ENCODE peak calls at places on chromosomes 6 and 20, in eight cellular contexts. One of them, this sample, is unnamed.

GRCh38 chr6:148746363-148747144 is at the start of gene UST:
- DNase-seq in iPS-NIHi11: peak; percentile 80
- DNase-seq in D341Med: peak; percentile 73
- DNase-seq in HCEC 1CT: peak; percentile 96
- DNase-seq in SW 1271: peak; percentile 68
- DNase-seq in CD4-positive, CD25-positive, alpha-beta regulatory T cell: peak; percentile 67
- DNase-seq in AG09319: peak; percentile 94
- DNase-seq in AG20443: peak; percentile 89
- DNase-seq in this sample: peak; percentile 60

GRCh38 chr20:17969276-17969883 is 562 bp downstream of the MGME1 start:
- DNase-seq in D341Med: peak; percentile 71
- DNase-seq in AG20443: peak; percentile 27
- DNase-seq in HCEC 1CT: peak; percentile 39
- DNase-seq in AG09319: no peak
- DNase-seq in iPS-NIHi11: peak; percentile 46
- DNase-seq in CD4-positive, CD25-positive, alpha-beta regulatory T cell: no peak
- DNase-seq in SW 1271: peak; percentile 25
- DNase-seq in this sample: no peak

GRCh38 chr20:2746636-2747265 is 53.7 kb downstream of the CPXM1 start:
- DNase-seq in SW 1271: no peak
- DNase-seq in AG09319: no peak
- DNase-seq in HCEC 1CT: no peak
- DNase-seq in AG20443: no peak
- DNase-seq in iPS-NIHi11: no peak
- DNase-seq in D341Med: no peak
- DNase-seq in CD4-positive, CD25-positive, alpha-beta regulatory T cell: no peak
- DNase-seq in this sample: no peak

GRCh38 chr6:684831-685636 is 7.9 kb downstream of the EXOC2 start:
- DNase-seq in D341Med: no peak
- DNase-seq in HCEC 1CT: peak; percentile 74
- DNase-seq in AG20443: peak; percentile 20
- DNase-seq in AG09319: no peak
- DNase-seq in CD4-positive, CD25-positive, alpha-beta regulatory T cell: no peak
- DNase-seq in iPS-NIHi11: no peak
- DNase-seq in SW 1271: no peak
- DNase-seq in this sample: no peak

GRCh38 chr6:56851541-56852248 is 103.2 kb upstream of the BEND6 start:
- DNase-seq in SW 1271: no peak
- DNase-seq in CD4-positive, CD25-positive, alpha-beta regulatory T cell: no peak
- DNase-seq in AG09319: peak; percentile 73
- DNase-seq in AG20443: peak; percentile 80
- DNase-seq in D341Med: peak; percentile 64
- DNase-seq in iPS-NIHi11: peak; percentile 55
- DNase-seq in HCEC 1CT: peak; percentile 92
- DNase-seq in this sample: peak; percentile 26

GRCh38 chr6:1773697-1774096 is 164.0 kb downstream of the FOXC1 start:
- DNase-seq in iPS-NIHi11: no peak
- DNase-seq in HCEC 1CT: no peak
- DNase-seq in D341Med: no peak
- DNase-seq in CD4-positive, CD25-positive, alpha-beta regulatory T cell: no peak
- DNase-seq in AG09319: no peak
- DNase-seq in AG20443: no peak
- DNase-seq in SW 1271: no peak
- DNase-seq in this sample: no peak

GRCh38 chr20:20972490-20972889 is 133.7 kb downstream of the LINC00237 start:
- DNase-seq in HCEC 1CT: no peak
- DNase-seq in iPS-NIHi11: no peak
- DNase-seq in D341Med: no peak
- DNase-seq in AG20443: no peak
- DNase-seq in SW 1271: no peak
- DNase-seq in AG09319: no peak
- DNase-seq in CD4-positive, CD25-positive, alpha-beta regulatory T cell: no peak
- DNase-seq in this sample: no peak

GRCh38 chr6:134437376-134437775 is 119.5 kb upstream of the SGK1 start:
- DNase-seq in AG20443: no peak
- DNase-seq in iPS-NIHi11: no peak
- DNase-seq in CD4-positive, CD25-positive, alpha-beta regulatory T cell: no peak
- DNase-seq in HCEC 1CT: peak; percentile 75
- DNase-seq in AG09319: no peak
- DNase-seq in SW 1271: no peak
- DNase-seq in D341Med: no peak
- DNase-seq in this sample: no peak

GRCh38 chr6:97765480-97765879 is 482.5 kb upstream of the MMS22L start:
- DNase-seq in D341Med: no peak
- DNase-seq in iPS-NIHi11: no peak
- DNase-seq in CD4-positive, CD25-positive, alpha-beta regulatory T cell: no peak
- DNase-seq in AG09319: no peak
- DNase-seq in SW 1271: no peak
- DNase-seq in AG20443: peak; percentile 45
- DNase-seq in HCEC 1CT: no peak
- DNase-seq in this sample: no peak

GRCh38 chr6:12026120-12026519 is 14.0 kb downstream of the HIVEP1 start:
- DNase-seq in HCEC 1CT: no peak
- DNase-seq in SW 1271: no peak
- DNase-seq in AG20443: no peak
- DNase-seq in iPS-NIHi11: no peak
- DNase-seq in D341Med: no peak
- DNase-seq in AG09319: no peak
- DNase-seq in CD4-positive, CD25-positive, alpha-beta regulatory T cell: no peak
- DNase-seq in this sample: no peak

GRCh38 chr6:149846321-149846720 is 17.8 kb downstream of the LRP11 start:
- DNase-seq in SW 1271: no peak
- DNase-seq in AG20443: peak; percentile 56
- DNase-seq in CD4-positive, CD25-positive, alpha-beta regulatory T cell: no peak
- DNase-seq in D341Med: peak; percentile 43
- DNase-seq in AG09319: no peak
- DNase-seq in iPS-NIHi11: peak; percentile 35
- DNase-seq in HCEC 1CT: peak; percentile 79
- DNase-seq in this sample: no peak

GRCh38 chr6:26025894-26026832 is 61.1 kb upstream of the HFE start:
- DNase-seq in HCEC 1CT: peak; percentile 97
- DNase-seq in SW 1271: peak; percentile 93
- DNase-seq in AG09319: peak; percentile 84
- DNase-seq in iPS-NIHi11: peak; percentile 52
- DNase-seq in D341Med: peak; percentile 84
- DNase-seq in AG20443: peak; percentile 73
- DNase-seq in CD4-positive, CD25-positive, alpha-beta regulatory T cell: peak; percentile 92
- DNase-seq in this sample: peak; percentile 92